ENCODE peak calls at places on chromosomes 13 and 19, in nine cellular contexts. M, D, N, T, Y, A, B, I and G are unnamed samples.

GRCh38 chr19:18488403-18488723 is 33.5 kb downstream of the ELL start:
- DNase-seq in M (peak), D (no peak), N (no peak), T (no peak), Y (peak), A (peak), B (peak), I (no peak), G (no peak)

GRCh38 chr13:45872574-45872973 is 21.0 kb upstream of the SIAH3 start:
- DNase-seq in M (no peak), D (no peak), N (peak), T (no peak), Y (peak), A (no peak), B (no peak), I (no peak), G (no peak)

GRCh38 chr19:29487432-29487831 is 38.4 kb upstream of the VSTM2B start:
- DNase-seq in M (no peak), D (no peak), N (no peak), T (no peak), Y (no peak), A (peak), B (no peak), I (no peak), G (no peak)

GRCh38 chr13:110942248-110942981 is 27.5 kb upstream of the ANKRD10 start:
- DNase-seq in M (no peak), D (no peak), N (no peak), T (no peak), Y (no peak), A (no peak), B (peak), I (no peak), G (no peak)

GRCh38 chr13:98451676-98452105 is 125.2 kb downstream of the STK24 start:
- DNase-seq in M (no peak), D (no peak), N (no peak), T (no peak), Y (no peak), A (peak), B (no peak), I (peak), G (no peak)

GRCh38 chr13:109790951-109791605 is 4.7 kb upstream of the IRS2 start:
- DNase-seq in M (peak), D (no peak), N (peak), T (peak), Y (peak), A (no peak), B (peak), I (no peak), G (peak)

GRCh38 chr13:26017932-26018690 is 33.7 kb downstream of the SHISA2 start:
- DNase-seq in M (peak), D (no peak), N (no peak), T (no peak), Y (no peak), A (no peak), B (no peak), I (no peak), G (no peak)

GRCh38 chr13:38213307-38213706 is 136.3 kb upstream of the UFM1 start:
- DNase-seq in M (peak), D (no peak), N (no peak), T (no peak), Y (peak), A (peak), B (peak), I (no peak), G (no peak)

GRCh38 chr13:112724788-112725345 is 35.0 kb downstream of the ATP11A start:
- DNase-seq in M (no peak), D (no peak), N (no peak), T (no peak), Y (no peak), A (no peak), B (no peak), I (no peak), G (no peak)

GRCh38 chr19:40585241-40585640 is 8.6 kb downstream of the SHKBP1 start:
- DNase-seq in M (no peak), D (no peak), N (no peak), T (no peak), Y (no peak), A (no peak), B (no peak), I (no peak), G (no peak)

GRCh38 chr19:18433039-18433691 is 4.8 kb downstream of the ISYNA1 start:
- DNase-seq in M (no peak), D (no peak), N (no peak), T (no peak), Y (peak), A (no peak), B (no peak), I (peak), G (no peak)

GRCh38 chr19:51366999-51367564 is 894 bp upstream of the ETFB start:
- DNase-seq in M (no peak), D (peak), N (no peak), T (no peak), Y (no peak), A (no peak), B (no peak), I (peak), G (peak)

GRCh38 chr13:96223231-96223630 is 133.3 kb downstream of the HS6ST3 start:
- DNase-seq in M (no peak), D (no peak), N (no peak), T (no peak), Y (no peak), A (no peak), B (no peak), I (no peak), G (no peak)

GRCh38 chr13:109628251-109628699 is 158.1 kb downstream of the IRS2 start:
- DNase-seq in M (peak), D (no peak), N (no peak), T (no peak), Y (peak), A (peak), B (peak), I (no peak), G (no peak)

GRCh38 chr19:17327068-17327653 is 7.5 kb downstream of the ANO8 start:
- DNase-seq in M (no peak), D (no peak), N (no peak), T (no peak), Y (no peak), A (no peak), B (no peak), I (no peak), G (no peak)

GRCh38 chr13:106326751-106327150 is 208.7 kb downstream of the EFNB2 start:
- DNase-seq in M (no peak), D (no peak), N (no peak), T (no peak), Y (no peak), A (no peak), B (no peak), I (no peak), G (no peak)

GRCh38 chr19:35295792-35296462 is 4.0 kb downstream of the MAG start:
- DNase-seq in M (no peak), D (no peak), N (no peak), T (no peak), Y (no peak), A (no peak), B (no peak), I (no peak), G (peak)

GRCh38 chr19:47996230-47996727 is 1.8 kb downstream of the ELSPBP1 start:
- DNase-seq in M (no peak), D (no peak), N (no peak), T (no peak), Y (no peak), A (no peak), B (no peak), I (no peak), G (no peak)

GRCh38 chr13:51364404-51365008 is 25.0 kb downstream of the SERPINE3 start:
- DNase-seq in M (peak), D (no peak), N (no peak), T (no peak), Y (peak), A (peak), B (peak), I (no peak), G (peak)

GRCh38 chr13:44326961-44327360 is 46.7 kb upstream of the SERP2 start:
- DNase-seq in M (no peak), D (no peak), N (no peak), T (no peak), Y (no peak), A (no peak), B (no peak), I (no peak), G (no peak)

GRCh38 chr19:28652790-28653189 is 560.2 kb downstream of the UQCRFS1 start:
- DNase-seq in M (no peak), D (no peak), N (no peak), T (no peak), Y (no peak), A (no peak), B (no peak), I (no peak), G (no peak)

GRCh38 chr13:24684600-24684998 is 4.4 kb downstream of the ATP12A start:
- DNase-seq in M (no peak), D (no peak), N (no peak), T (no peak), Y (no peak), A (peak), B (no peak), I (no peak), G (no peak)

GRCh38 chr13:110136660-110137585 is 170.0 kb downstream of the COL4A1 start:
- DNase-seq in M (no peak), D (no peak), N (no peak), T (no peak), Y (no peak), A (no peak), B (no peak), I (peak), G (no peak)